ENCODE peak calls at places on chromosomes 16 and 17, in ten cellular contexts. One of them, this sample, is unnamed.

GRCh38 chr17:18186271-18186982 is 2.8 kb downstream of the ALKBH5 start:
- DNase-seq in nephron progenitor cell: no peak
- DNase-seq in transverse colon: no peak
- DNase-seq in dorsolateral prefrontal cortex: peak
- DNase-seq in right lobe of liver: no peak
- DNase-seq in spleen: no peak
- DNase-seq in HFFc6: peak
- DNase-seq in Peyer's patch: no peak
- DNase-seq in lower leg skin: no peak
- DNase-seq in fibroblast of mammary gland: peak
- DNase-seq in this sample: no peak

GRCh38 chr17:57408064-57408811 is 151.9 kb downstream of the MSI2 start:
- DNase-seq in nephron progenitor cell: peak
- DNase-seq in transverse colon: peak
- DNase-seq in dorsolateral prefrontal cortex: no peak
- DNase-seq in right lobe of liver: no peak
- DNase-seq in spleen: no peak
- DNase-seq in HFFc6: no peak
- DNase-seq in Peyer's patch: no peak
- DNase-seq in lower leg skin: no peak
- DNase-seq in fibroblast of mammary gland: no peak
- DNase-seq in this sample: no peak

GRCh38 chr17:2405247-2405926 is 4.5 kb upstream of the MNT start:
- DNase-seq in nephron progenitor cell: no peak
- DNase-seq in transverse colon: no peak
- DNase-seq in dorsolateral prefrontal cortex: no peak
- DNase-seq in right lobe of liver: peak
- DNase-seq in spleen: no peak
- DNase-seq in HFFc6: peak
- DNase-seq in Peyer's patch: no peak
- DNase-seq in lower leg skin: peak
- DNase-seq in fibroblast of mammary gland: peak
- DNase-seq in this sample: no peak

GRCh38 chr17:78958556-78959191 is 21.0 kb downstream of the LGALS3BP start:
- DNase-seq in nephron progenitor cell: no peak
- DNase-seq in transverse colon: peak
- DNase-seq in dorsolateral prefrontal cortex: no peak
- DNase-seq in right lobe of liver: no peak
- DNase-seq in spleen: no peak
- DNase-seq in HFFc6: no peak
- DNase-seq in Peyer's patch: no peak
- DNase-seq in lower leg skin: no peak
- DNase-seq in fibroblast of mammary gland: no peak
- DNase-seq in this sample: no peak

GRCh38 chr17:76820523-76820922 is 47.7 kb upstream of the MGAT5B start:
- DNase-seq in nephron progenitor cell: no peak
- DNase-seq in transverse colon: no peak
- DNase-seq in dorsolateral prefrontal cortex: no peak
- DNase-seq in right lobe of liver: no peak
- DNase-seq in spleen: no peak
- DNase-seq in HFFc6: no peak
- DNase-seq in Peyer's patch: no peak
- DNase-seq in lower leg skin: no peak
- DNase-seq in fibroblast of mammary gland: no peak
- DNase-seq in this sample: no peak

GRCh38 chr17:16987830-16988601 is 16.1 kb upstream of the TNFRSF13B start:
- DNase-seq in nephron progenitor cell: peak
- DNase-seq in transverse colon: peak
- DNase-seq in dorsolateral prefrontal cortex: peak
- DNase-seq in right lobe of liver: peak
- DNase-seq in spleen: peak
- DNase-seq in HFFc6: peak
- DNase-seq in Peyer's patch: peak
- DNase-seq in lower leg skin: peak
- DNase-seq in fibroblast of mammary gland: peak
- DNase-seq in this sample: no peak

GRCh38 chr17:54381482-54381881 is 519.2 kb upstream of the TOM1L1 start:
- DNase-seq in nephron progenitor cell: no peak
- DNase-seq in transverse colon: no peak
- DNase-seq in dorsolateral prefrontal cortex: no peak
- DNase-seq in right lobe of liver: no peak
- DNase-seq in spleen: no peak
- DNase-seq in HFFc6: no peak
- DNase-seq in Peyer's patch: no peak
- DNase-seq in lower leg skin: no peak
- DNase-seq in fibroblast of mammary gland: no peak
- DNase-seq in this sample: no peak

GRCh38 chr16:14399397-14400284 is 230.4 kb downstream of the PARN start:
- DNase-seq in nephron progenitor cell: peak
- DNase-seq in transverse colon: no peak
- DNase-seq in dorsolateral prefrontal cortex: no peak
- DNase-seq in right lobe of liver: no peak
- DNase-seq in spleen: no peak
- DNase-seq in HFFc6: peak
- DNase-seq in Peyer's patch: no peak
- DNase-seq in lower leg skin: peak
- DNase-seq in fibroblast of mammary gland: peak
- DNase-seq in this sample: no peak

GRCh38 chr16:353404-354285 is 1.1 kb upstream of the AXIN1 start:
- DNase-seq in nephron progenitor cell: no peak
- DNase-seq in transverse colon: no peak
- DNase-seq in dorsolateral prefrontal cortex: no peak
- DNase-seq in right lobe of liver: no peak
- DNase-seq in spleen: peak
- DNase-seq in HFFc6: no peak
- DNase-seq in Peyer's patch: no peak
- DNase-seq in lower leg skin: no peak
- DNase-seq in fibroblast of mammary gland: no peak
- DNase-seq in this sample: no peak

GRCh38 chr16:351804-352520 is 561 bp downstream of the AXIN1 start:
- DNase-seq in nephron progenitor cell: peak
- DNase-seq in transverse colon: peak
- DNase-seq in dorsolateral prefrontal cortex: no peak
- DNase-seq in right lobe of liver: peak
- DNase-seq in spleen: peak
- DNase-seq in HFFc6: no peak
- DNase-seq in Peyer's patch: no peak
- DNase-seq in lower leg skin: no peak
- DNase-seq in fibroblast of mammary gland: no peak
- DNase-seq in this sample: no peak

GRCh38 chr16:354971-355441 is 2.5 kb upstream of the AXIN1 start:
- DNase-seq in nephron progenitor cell: no peak
- DNase-seq in transverse colon: no peak
- DNase-seq in dorsolateral prefrontal cortex: no peak
- DNase-seq in right lobe of liver: no peak
- DNase-seq in spleen: peak
- DNase-seq in HFFc6: no peak
- DNase-seq in Peyer's patch: no peak
- DNase-seq in lower leg skin: no peak
- DNase-seq in fibroblast of mammary gland: no peak
- DNase-seq in this sample: no peak

GRCh38 chr16:354286-354881 is 1.9 kb upstream of the AXIN1 start:
- DNase-seq in nephron progenitor cell: no peak
- DNase-seq in transverse colon: no peak
- DNase-seq in dorsolateral prefrontal cortex: no peak
- DNase-seq in right lobe of liver: no peak
- DNase-seq in spleen: peak
- DNase-seq in HFFc6: no peak
- DNase-seq in Peyer's patch: no peak
- DNase-seq in lower leg skin: no peak
- DNase-seq in fibroblast of mammary gland: no peak
- DNase-seq in this sample: no peak

DNA sequence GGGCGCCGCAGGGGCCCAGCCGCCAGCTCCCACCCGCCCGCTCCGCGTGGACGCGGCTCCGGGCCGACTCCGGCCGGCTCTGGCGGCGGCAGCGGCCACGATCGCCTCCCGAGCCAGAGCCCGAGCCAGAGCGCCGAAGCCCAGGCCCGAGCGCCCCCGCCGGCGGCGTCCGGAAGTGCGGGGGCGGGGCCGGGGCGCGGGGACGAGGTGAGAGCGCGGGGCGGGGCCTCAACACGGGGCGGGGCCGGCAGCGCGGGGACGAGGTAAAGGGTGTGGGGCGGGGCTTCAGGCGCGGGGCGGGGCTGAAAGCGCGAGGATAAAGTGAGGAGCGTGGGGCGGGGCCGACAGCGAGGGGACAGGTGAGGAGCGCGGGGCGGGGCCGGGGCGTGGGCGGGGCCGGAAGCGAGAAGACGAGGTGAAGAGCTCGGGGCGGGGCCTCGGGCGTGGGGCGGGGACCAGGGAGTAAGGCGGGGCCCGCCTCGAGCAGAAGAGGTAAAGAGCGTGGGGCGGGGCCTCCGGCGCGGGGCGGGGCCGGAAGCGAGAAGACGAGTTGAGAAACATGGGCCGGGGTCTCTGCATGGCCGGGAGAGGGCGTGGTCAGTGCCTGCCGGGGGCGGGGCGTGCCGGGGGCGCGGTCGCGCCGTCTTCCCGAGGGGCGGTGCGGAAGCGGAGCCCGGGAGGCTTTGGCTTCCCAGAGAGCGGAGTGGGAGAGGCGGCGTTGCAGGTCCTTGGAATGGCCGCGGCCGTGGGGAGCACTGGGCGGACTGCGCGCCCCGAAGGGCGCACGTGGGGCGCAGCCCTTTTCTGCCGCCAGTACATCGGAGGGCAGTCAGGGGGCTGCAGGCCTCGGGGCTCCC is at the start of gene AXIN1:
- DNase-seq in nephron progenitor cell: peak
- DNase-seq in transverse colon: peak
- DNase-seq in dorsolateral prefrontal cortex: peak
- DNase-seq in right lobe of liver: peak
- DNase-seq in spleen: peak
- DNase-seq in HFFc6: peak
- DNase-seq in Peyer's patch: peak
- DNase-seq in lower leg skin: peak
- DNase-seq in fibroblast of mammary gland: peak
- DNase-seq in this sample: peak
- TF ChIP-seq CTCF in nephron progenitor cell: no peak
- TF ChIP-seq CTCF in transverse colon: peak
- TF ChIP-seq CTCF in dorsolateral prefrontal cortex: peak
- TF ChIP-seq CTCF in right lobe of liver: peak
- TF ChIP-seq CTCF in spleen: peak
- TF ChIP-seq CTCF in HFFc6: peak
- TF ChIP-seq CTCF in Peyer's patch: peak
- TF ChIP-seq CTCF in lower leg skin: no peak
- TF ChIP-seq CTCF in fibroblast of mammary gland: no peak
- TF ChIP-seq CTCF in this sample: peak

DNA sequence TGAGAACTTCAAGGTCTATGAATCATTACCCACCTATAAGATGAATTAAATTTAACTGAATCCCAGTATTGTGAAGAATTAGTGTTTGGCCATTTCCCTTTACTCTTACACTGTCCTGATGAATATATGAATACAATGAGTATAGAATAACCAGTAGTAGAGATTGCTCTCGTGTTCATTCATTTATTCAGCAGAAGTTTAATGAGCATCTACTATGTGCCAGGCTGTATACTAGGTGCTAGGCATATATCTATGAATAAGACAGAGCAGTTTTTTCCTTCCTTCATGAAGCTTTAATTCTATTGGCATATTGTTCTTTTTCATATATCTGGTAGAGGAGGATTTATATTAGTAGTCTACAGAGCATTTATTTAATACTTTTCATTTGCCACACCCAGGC is 6.0 kb downstream of the GOSR1 start:
- DNase-seq in nephron progenitor cell: no peak
- DNase-seq in transverse colon: no peak
- DNase-seq in dorsolateral prefrontal cortex: no peak
- DNase-seq in right lobe of liver: no peak
- DNase-seq in spleen: no peak
- DNase-seq in HFFc6: no peak
- DNase-seq in Peyer's patch: no peak
- DNase-seq in lower leg skin: no peak
- DNase-seq in fibroblast of mammary gland: no peak
- DNase-seq in this sample: no peak
- TF ChIP-seq CTCF in nephron progenitor cell: no peak
- TF ChIP-seq CTCF in transverse colon: no peak
- TF ChIP-seq CTCF in dorsolateral prefrontal cortex: no peak
- TF ChIP-seq CTCF in right lobe of liver: no peak
- TF ChIP-seq CTCF in spleen: no peak
- TF ChIP-seq CTCF in HFFc6: no peak
- TF ChIP-seq CTCF in Peyer's patch: no peak
- TF ChIP-seq CTCF in lower leg skin: no peak
- TF ChIP-seq CTCF in fibroblast of mammary gland: no peak
- TF ChIP-seq CTCF in this sample: no peak

DNA sequence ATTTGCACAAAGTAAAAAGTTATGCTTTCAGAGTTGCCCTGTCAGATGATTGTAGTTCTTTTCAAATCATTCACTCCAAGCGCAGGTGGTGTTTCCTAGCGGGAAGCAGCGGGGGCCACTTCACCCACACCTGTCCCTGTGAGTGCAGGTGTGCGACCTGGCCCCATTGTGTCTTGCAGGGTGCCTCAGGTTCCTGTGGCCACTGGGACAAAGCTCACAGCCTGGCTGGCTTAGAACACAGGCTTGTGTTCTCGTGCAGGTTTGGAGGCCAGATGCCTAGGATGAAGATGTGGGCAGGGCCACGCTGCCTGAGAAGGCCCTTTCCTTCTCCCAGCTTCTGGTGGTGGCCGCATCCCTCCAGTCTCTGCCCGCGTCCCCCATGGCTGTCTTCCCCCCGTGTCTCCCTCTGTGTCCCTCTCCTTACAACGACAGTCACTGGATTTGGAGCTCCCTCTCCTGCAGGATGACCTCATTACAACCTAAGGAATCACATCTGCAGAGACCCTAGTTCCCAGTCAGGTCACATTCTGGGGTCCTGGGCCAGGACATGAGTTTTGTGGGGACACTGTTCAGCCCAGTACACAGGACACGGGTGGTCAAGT is 90.5 kb downstream of the NPIPB11 start:
- DNase-seq in nephron progenitor cell: no peak
- DNase-seq in transverse colon: no peak
- DNase-seq in dorsolateral prefrontal cortex: no peak
- DNase-seq in right lobe of liver: no peak
- DNase-seq in spleen: no peak
- DNase-seq in HFFc6: no peak
- DNase-seq in Peyer's patch: no peak
- DNase-seq in lower leg skin: peak
- DNase-seq in fibroblast of mammary gland: no peak
- DNase-seq in this sample: no peak
- TF ChIP-seq CTCF in nephron progenitor cell: no peak
- TF ChIP-seq CTCF in transverse colon: peak
- TF ChIP-seq CTCF in dorsolateral prefrontal cortex: no peak
- TF ChIP-seq CTCF in right lobe of liver: no peak
- TF ChIP-seq CTCF in spleen: no peak
- TF ChIP-seq CTCF in HFFc6: peak
- TF ChIP-seq CTCF in Peyer's patch: peak
- TF ChIP-seq CTCF in lower leg skin: no peak
- TF ChIP-seq CTCF in fibroblast of mammary gland: no peak
- TF ChIP-seq CTCF in this sample: no peak

GRCh38 chr16:30046178-30046577 is 15.1 kb upstream of the TLCD3B start:
- DNase-seq in nephron progenitor cell: no peak
- DNase-seq in transverse colon: no peak
- DNase-seq in dorsolateral prefrontal cortex: no peak
- DNase-seq in right lobe of liver: no peak
- DNase-seq in spleen: no peak
- DNase-seq in HFFc6: no peak
- DNase-seq in Peyer's patch: no peak
- DNase-seq in lower leg skin: no peak
- DNase-seq in fibroblast of mammary gland: no peak
- DNase-seq in this sample: no peak

GRCh38 chr16:30040221-30040620 is 9.2 kb upstream of the TLCD3B start:
- DNase-seq in nephron progenitor cell: no peak
- DNase-seq in transverse colon: no peak
- DNase-seq in dorsolateral prefrontal cortex: no peak
- DNase-seq in right lobe of liver: no peak
- DNase-seq in spleen: no peak
- DNase-seq in HFFc6: no peak
- DNase-seq in Peyer's patch: no peak
- DNase-seq in lower leg skin: no peak
- DNase-seq in fibroblast of mammary gland: no peak
- DNase-seq in this sample: no peak

GRCh38 chr16:30046588-30046987 is 15.5 kb upstream of the TLCD3B start:
- DNase-seq in nephron progenitor cell: no peak
- DNase-seq in transverse colon: no peak
- DNase-seq in dorsolateral prefrontal cortex: no peak
- DNase-seq in right lobe of liver: no peak
- DNase-seq in spleen: no peak
- DNase-seq in HFFc6: no peak
- DNase-seq in Peyer's patch: no peak
- DNase-seq in lower leg skin: no peak
- DNase-seq in fibroblast of mammary gland: no peak
- DNase-seq in this sample: no peak

DNA sequence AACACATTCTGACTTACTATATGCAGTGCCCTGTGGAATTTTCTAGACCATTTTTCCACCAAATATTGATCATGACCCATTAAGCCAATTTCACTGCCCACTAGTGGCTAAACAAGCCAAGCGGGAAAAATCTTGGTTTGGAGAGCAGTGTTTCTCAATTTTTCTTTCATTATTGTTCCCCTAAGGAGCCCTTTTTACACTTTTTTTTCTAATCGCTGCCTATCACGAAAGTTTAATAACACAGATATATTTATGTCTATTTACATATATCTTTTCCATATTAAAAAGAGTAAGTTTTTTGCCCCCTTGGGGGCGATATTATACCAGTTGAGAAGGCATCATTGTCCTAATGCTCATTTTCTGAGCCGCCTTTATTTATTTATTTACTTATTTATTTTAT is 10.8 kb upstream of the TLCD3B start:
- DNase-seq in nephron progenitor cell: no peak
- DNase-seq in transverse colon: no peak
- DNase-seq in dorsolateral prefrontal cortex: no peak
- DNase-seq in right lobe of liver: no peak
- DNase-seq in spleen: no peak
- DNase-seq in HFFc6: peak
- DNase-seq in Peyer's patch: no peak
- DNase-seq in lower leg skin: no peak
- DNase-seq in fibroblast of mammary gland: peak
- DNase-seq in this sample: no peak
- TF ChIP-seq CTCF in nephron progenitor cell: peak
- TF ChIP-seq CTCF in transverse colon: peak
- TF ChIP-seq CTCF in dorsolateral prefrontal cortex: peak
- TF ChIP-seq CTCF in right lobe of liver: peak
- TF ChIP-seq CTCF in spleen: peak
- TF ChIP-seq CTCF in HFFc6: peak
- TF ChIP-seq CTCF in Peyer's patch: peak
- TF ChIP-seq CTCF in lower leg skin: no peak
- TF ChIP-seq CTCF in fibroblast of mammary gland: peak
- TF ChIP-seq CTCF in this sample: peak

This sample was measured in type B pancreatic cell.